ENCODE peak calls at places on chromosomes 12 and 14, in five cellular contexts. Z is NB4, N is GM20000, U is fibroblast of lung, A is progenitor cell of endocrine pancreas. X is an unnamed sample.

GRCh38 chr14:105364100-105364708 is 34.1 kb upstream of the TEX22 start:
- DNase-seq in A (no peak), Z (no peak), U (peak), N (peak), X (peak)

GRCh38 chr12:89702503-89702902 is 6.1 kb downstream of the ATP2B1 start:
- DNase-seq in Z (no peak), A (no peak), N (no peak), U (no peak), X (no peak)

GRCh38 chr14:34872822-34873590 is 2.2 kb downstream of the BAZ1A start:
- DNase-seq in Z (no peak), A (no peak), U (peak), N (peak), X (peak)

GRCh38 chr14:26525057-26525456 is 72.8 kb downstream of the NOVA1 start:
- DNase-seq in U (no peak), N (no peak), Z (no peak), A (no peak), X (no peak)

GRCh38 chr12:22740656-22741350 is 115.8 kb downstream of the ETNK1 start:
- DNase-seq in N (no peak), A (no peak), U (peak), Z (no peak), X (no peak)

GRCh38 chr14:61308198-61308597 is 13.2 kb upstream of the PRKCH start:
- DNase-seq in U (no peak), A (no peak), Z (no peak), N (no peak), X (no peak)

GRCh38 chr14:71680733-71681387 is 251.4 kb upstream of the RGS6 start:
- DNase-seq in A (no peak), U (no peak), Z (no peak), N (no peak), X (no peak)

GRCh38 chr14:100586520-100587247 is 533 bp downstream of the BEGAIN start:
- DNase-seq in N (peak), Z (no peak), U (peak), A (no peak), X (no peak)

GRCh38 chr12:47782372-47782770 is 9.3 kb downstream of the SLC48A1 start:
- DNase-seq in N (no peak), Z (no peak), A (no peak), U (no peak), X (no peak)

GRCh38 chr14:101810897-101811620 is 49.5 kb downstream of the PPP2R5C start:
- DNase-seq in U (peak), A (no peak), N (no peak), Z (no peak), X (peak)

GRCh38 chr14:77804592-77804991 is 4.7 kb downstream of the ADCK1 start:
- DNase-seq in Z (peak), A (no peak), N (peak), U (no peak), X (no peak)

GRCh38 chr12:39692258-39692853 is 72.8 kb upstream of the ABCD2 start:
- DNase-seq in N (no peak), A (no peak), U (no peak), Z (no peak), X (no peak)

GRCh38 chr14:64170190-64170589 is 124.0 kb downstream of the ESR2 start:
- DNase-seq in A (no peak), Z (no peak), N (no peak), U (no peak), X (no peak)

GRCh38 chr12:96850676-96851075 is 56.4 kb upstream of the NEDD1 start:
- DNase-seq in U (no peak), Z (no peak), N (no peak), A (no peak), X (no peak)

GRCh38 chr14:38171197-38171596 is 36.5 kb upstream of the SSTR1 start:
- DNase-seq in U (peak), A (no peak), Z (no peak), N (no peak), X (peak)

GRCh38 chr12:11666651-11667050 is 17.2 kb downstream of the ETV6 start:
- DNase-seq in U (no peak), Z (no peak), N (no peak), A (no peak), X (no peak)

GRCh38 chr14:33692762-33693161 is 258.1 kb downstream of the EGLN3 start:
- DNase-seq in A (no peak), N (no peak), Z (no peak), U (peak), X (peak)

GRCh38 chr14:104940526-104941150 is 16.0 kb downstream of the PLD4 start:
- DNase-seq in A (no peak), N (peak), U (no peak), Z (no peak), X (no peak)

GRCh38 chr14:68249534-68250517 is 430.2 kb downstream of the RAD51B start:
- DNase-seq in U (peak), A (no peak), N (no peak), Z (no peak), X (peak)

GRCh38 chr14:21194597-21194996 is 38.7 kb upstream of the OR5AU1 start:
- DNase-seq in Z (no peak), A (no peak), N (no peak), U (no peak), X (no peak)

GRCh38 chr14:92600318-92601053 is 86.9 kb downstream of the RIN3 start:
- DNase-seq in A (no peak), N (no peak), U (peak), Z (peak), X (peak)

GRCh38 chr14:73870525-73871235 is 16.0 kb upstream of the ZNF410 start:
- DNase-seq in U (no peak), Z (no peak), N (no peak), A (no peak), X (no peak)

GRCh38 chr12:6632026-6632978 is 3.5 kb downstream of the LPAR5 start:
- DNase-seq in N (peak), Z (peak), A (no peak), U (no peak), X (no peak)

GRCh38 chr14:91144425-91145145 is 30.7 kb downstream of the DGLUCY start:
- DNase-seq in U (peak), A (no peak), N (no peak), Z (no peak), X (peak)

GRCh38 chr14:31292962-31293616 is 85.5 kb upstream of the HECTD1 start:
- DNase-seq in N (no peak), A (no peak), Z (no peak), U (no peak), X (no peak)

GRCh38 chr12:104958946-104959841 is 1.1 kb upstream of the SLC41A2 start:
- DNase-seq in N (no peak), Z (no peak), U (peak), A (no peak), X (peak)

GRCh38 chr12:83619973-83620372 is 933.3 kb downstream of the TMTC2 start:
- DNase-seq in A (no peak), Z (no peak), U (no peak), N (no peak), X (no peak)

GRCh38 chr12:16346931-16347330 is 514 bp upstream of the MGST1 start:
- DNase-seq in Z (peak), A (no peak), N (no peak), U (no peak), X (no peak)

GRCh38 chr12:114990396-114990795 is 306.4 kb upstream of the TBX3 start:
- DNase-seq in N (no peak), U (no peak), A (no peak), Z (no peak), X (no peak)

GRCh38 chr14:74515891-74516412 is 22.4 kb downstream of the ISCA2 start:
- DNase-seq in N (no peak), Z (no peak), A (no peak), U (no peak), X (no peak)

GRCh38 chr14:95044463-95045254 is 112.7 kb downstream of the DICER1 start:
- DNase-seq in U (no peak), A (no peak), N (no peak), Z (no peak), X (no peak)

GRCh38 chr12:24840046-24840800 is 108.7 kb downstream of the BCAT1 start:
- DNase-seq in U (peak), N (no peak), Z (no peak), A (no peak), X (no peak)

GRCh38 chr14:86057018-86057667 is 527.2 kb downstream of the FLRT2 start:
- DNase-seq in A (no peak), N (peak), U (peak), Z (peak), X (peak)
- TF ChIP-seq CTCF in A (peak), N (peak), U (peak), Z (peak), X (peak)

GRCh38 chr14:72730468-72730867 is 163.4 kb downstream of the DPF3 start:
- DNase-seq in N (no peak), A (no peak), Z (no peak), U (no peak), X (no peak)
- TF ChIP-seq CTCF in N (no peak), A (no peak), Z (no peak), U (no peak), X (no peak)

GRCh38 chr12:119156401-119156800 is 22.3 kb upstream of the HSPB8 start:
- DNase-seq in N (no peak), U (no peak), Z (no peak), A (no peak), X (no peak)
- TF ChIP-seq CTCF in N (no peak), U (no peak), Z (no peak), A (peak), X (no peak)

GRCh38 chr12:117118838-117119591 is 19.8 kb upstream of the TESC start:
- DNase-seq in A (no peak), N (no peak), Z (no peak), U (no peak), X (no peak)
- TF ChIP-seq CTCF in A (no peak), N (no peak), Z (no peak), U (no peak), X (no peak)

GRCh38 chr14:59920378-59920683 is 387 bp downstream of the LRRC9 start:
- DNase-seq in U (no peak), A (no peak), N (no peak), Z (no peak), X (no peak)

GRCh38 chr14:59918824-59919581 is 941 bp upstream of the LRRC9 start:
- DNase-seq in N (peak), A (no peak), Z (peak), U (peak), X (peak)

DNA sequence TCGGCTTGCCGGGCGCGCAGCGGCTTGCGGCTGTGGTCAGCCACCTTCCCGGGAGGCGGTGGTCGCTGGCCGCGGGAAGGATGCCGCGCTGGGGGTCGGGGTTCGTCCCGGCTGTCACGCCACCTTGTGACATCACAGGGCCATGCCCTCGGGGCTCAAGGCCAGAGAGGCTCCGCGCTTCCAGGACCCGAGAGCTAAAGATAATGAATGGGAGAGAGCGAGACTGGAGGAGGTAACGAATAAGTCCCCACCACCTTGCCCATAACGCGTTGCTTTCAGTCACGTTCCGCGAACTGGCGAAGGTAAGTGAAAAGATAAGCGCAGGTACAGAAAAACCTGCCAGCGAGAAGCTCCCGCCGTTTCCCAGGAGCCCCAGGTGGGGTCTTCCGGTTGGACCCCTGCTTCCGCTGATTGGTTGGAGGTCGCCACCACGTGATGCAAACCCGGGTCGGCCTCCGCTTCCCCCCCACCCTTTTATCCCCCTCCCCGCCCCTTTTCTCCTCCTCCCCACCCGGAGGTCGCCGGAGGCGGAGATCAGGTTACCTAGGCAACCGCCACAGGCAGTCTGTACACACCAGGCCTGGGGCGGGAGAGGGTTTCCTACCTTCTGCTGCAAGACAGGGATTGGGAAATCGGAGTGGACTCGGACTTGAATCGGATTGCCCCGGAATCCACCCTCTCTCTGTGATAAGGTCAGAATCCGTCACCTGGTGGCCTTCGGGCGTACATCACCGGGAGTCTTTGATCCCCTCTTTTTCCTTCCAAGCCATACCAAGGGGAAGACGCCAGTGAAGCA is at the start of gene LRRC9:
- DNase-seq in A (peak), U (peak), Z (peak), N (no peak), X (no peak)
- TF ChIP-seq CTCF in A (peak), U (no peak), Z (no peak), N (no peak), X (no peak)

GRCh38 chr12:54017845-54018607 is 9.2 kb downstream of the HOXC8 start:
- DNase-seq in U (no peak), Z (peak), N (peak), A (no peak), X (peak)
- TF ChIP-seq CTCF in U (no peak), Z (no peak), N (no peak), A (no peak), X (no peak)

GRCh38 chr12:108519558-108519957 is 4.5 kb downstream of the FICD start:
- DNase-seq in Z (peak), N (no peak), A (no peak), U (no peak), X (no peak)
- TF ChIP-seq CTCF in Z (peak), N (no peak), A (peak), U (no peak), X (peak)

DNA sequence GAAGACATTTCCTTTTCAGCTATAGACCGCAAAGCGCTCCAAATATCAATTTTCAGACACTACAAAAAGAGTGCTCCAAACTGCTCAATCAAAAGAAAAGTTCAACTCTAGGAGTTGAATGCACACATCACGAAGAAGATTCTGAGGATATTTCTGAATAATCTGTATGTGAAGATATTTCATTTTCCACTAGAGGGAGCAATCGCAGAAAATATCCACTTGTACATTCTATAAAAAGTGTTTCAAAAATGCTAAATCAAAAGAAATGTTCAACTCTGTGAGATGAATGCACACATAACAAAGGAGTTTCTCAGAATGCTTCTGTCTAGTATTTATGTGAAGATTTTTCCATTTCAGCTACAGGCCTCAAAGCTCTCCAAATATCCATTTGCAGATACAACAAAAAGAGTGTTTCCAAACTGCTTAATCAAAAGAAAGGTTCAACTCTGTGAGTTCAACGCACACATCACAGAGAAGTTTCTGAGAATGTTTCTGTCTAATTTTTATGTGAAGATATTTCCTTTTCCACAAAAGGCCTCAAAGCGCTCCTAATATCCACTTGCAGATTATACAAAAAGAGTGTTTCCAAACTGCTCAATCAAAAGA is 643.8 kb upstream of the ALG10B start:
- DNase-seq in A (no peak), N (no peak), Z (peak), U (no peak), X (peak)
- TF ChIP-seq CTCF in A (no peak), N (no peak), Z (peak), U (no peak), X (peak)

GRCh38 chr14:54715244-54715643 is 148.3 kb downstream of the SAMD4A start:
- DNase-seq in Z (no peak), A (no peak), U (peak), N (no peak), X (no peak)
- TF ChIP-seq CTCF in Z (no peak), A (no peak), U (peak), N (no peak), X (peak)

GRCh38 chr12:125065021-125065752 is at the start of gene AACS:
- DNase-seq in Z (peak), N (peak), U (peak), A (peak), X (peak)
- TF ChIP-seq CTCF in Z (no peak), N (no peak), U (no peak), A (no peak), X (no peak)

X was measured in HFFc6.